ENCODE peak calls at places on chromosome 16, in eight cellular contexts. X is H1; D is transverse colon; O is uterus; B is adrenal gland; E is esophagus muscularis mucosa; A is lung; Y is CD8-positive, alpha-beta T cell. K is an unnamed sample. For H3K27me3, the result is how much of the 10 kb centered on the place peaks cover.

GRCh38 chr16:4415538-4416199 is 727 bp downstream of the CORO7 start:
- DNase-seq in X (peak), D (peak), O (no peak), B (peak), E (no peak), A (peak), Y (peak), K (peak)

GRCh38 chr16:90008708-90009145 is 10.5 kb downstream of the DBNDD1 start:
- DNase-seq in X (no peak), D (peak), O (no peak), B (no peak), E (no peak), A (no peak), Y (peak), K (no peak)

GRCh38 chr16:4966736-4967453 is 8.8 kb downstream of the SEC14L5 start:
- DNase-seq in X (no peak), D (no peak), O (no peak), B (peak), E (no peak), A (no peak), Y (no peak), K (no peak)

GRCh38 chr16:58451945-58452401 is 48.0 kb upstream of the NDRG4 start:
- DNase-seq in X (no peak), D (no peak), O (no peak), B (peak), E (no peak), A (no peak), Y (no peak), K (no peak)

GRCh38 chr16:3857189-3858013 is 23.1 kb downstream of the CREBBP start:
- DNase-seq in X (no peak), D (peak), O (peak), B (peak), E (no peak), A (peak), Y (no peak), K (no peak)

GRCh38 chr16:65855171-65856145 is 511.0 kb upstream of the CDH5 start:
- DNase-seq in X (no peak), D (no peak), O (no peak), B (no peak), E (no peak), A (no peak), Y (no peak), K (no peak)

GRCh38 chr16:3519581-3519980 is 18.8 kb downstream of the CLUAP1 start:
- DNase-seq in X (no peak), D (no peak), O (no peak), B (no peak), E (no peak), A (no peak), Y (no peak), K (no peak)

GRCh38 chr16:70476272-70477020 is 22.1 kb downstream of the FCSK start:
- DNase-seq in X (no peak), D (no peak), O (no peak), B (no peak), E (no peak), A (no peak), Y (no peak), K (no peak)

GRCh38 chr16:19140392-19140791 is 26.6 kb downstream of the ITPRIPL2 start:
- DNase-seq in X (no peak), D (no peak), O (no peak), B (no peak), E (no peak), A (no peak), Y (no peak), K (no peak)

GRCh38 chr16:70473446-70474319 is 19.3 kb downstream of the FCSK start:
- DNase-seq in X (no peak), D (no peak), O (no peak), B (no peak), E (no peak), A (no peak), Y (no peak), K (no peak)

GRCh38 chr16:53899471-53899870 is 195.5 kb downstream of the FTO start:
- DNase-seq in X (no peak), D (no peak), O (no peak), B (no peak), E (no peak), A (no peak), Y (no peak), K (no peak)

GRCh38 chr16:79767597-79768280 is 167.2 kb upstream of the MAF start:
- DNase-seq in X (no peak), D (peak), O (peak), B (peak), E (no peak), A (no peak), Y (no peak), K (peak)

GRCh38 chr16:1532081-1532760 is 1.2 kb upstream of the TMEM204 start:
- DNase-seq in X (no peak), D (peak), O (peak), B (peak), E (no peak), A (no peak), Y (no peak), K (peak)

GRCh38 chr16:11280616-11281522 is at the start of gene PRM1:
- DNase-seq in X (no peak), D (no peak), O (no peak), B (no peak), E (no peak), A (no peak), Y (no peak), K (no peak)

GRCh38 chr16:57479422-57480126 is 6.7 kb downstream of the DOK4 start:
- DNase-seq in X (peak), D (peak), O (peak), B (no peak), E (no peak), A (no peak), Y (no peak), K (no peak)

GRCh38 chr16:2008631-2009301 is 855 bp downstream of the ZNF598 start:
- DNase-seq in X (no peak), D (no peak), O (no peak), B (peak), E (no peak), A (no peak), Y (no peak), K (no peak)

GRCh38 chr16:77450790-77451487 is 16.1 kb upstream of the ADAMTS18 start:
- DNase-seq in X (no peak), D (no peak), O (no peak), B (no peak), E (peak), A (no peak), Y (no peak), K (peak)

GRCh38 chr16:64182985-64183384 is 938.9 kb downstream of the CDH11 start:
- DNase-seq in X (no peak), D (no peak), O (no peak), B (no peak), E (no peak), A (no peak), Y (no peak), K (no peak)

GRCh38 chr16:50666658-50667496 is 14.2 kb downstream of the SNX20 start:
- DNase-seq in X (no peak), D (no peak), O (no peak), B (no peak), E (no peak), A (no peak), Y (peak), K (no peak)

GRCh38 chr16:21946889-21947635 is 6.1 kb upstream of the UQCRC2 start:
- DNase-seq in X (no peak), D (no peak), O (no peak), B (no peak), E (no peak), A (no peak), Y (no peak), K (no peak)
- H3K27ac ChIP-seq in X (no peak), D (no peak), O (no peak), B (no peak), E (no peak), A (no peak), Y (no peak), K (no peak)

DNA sequence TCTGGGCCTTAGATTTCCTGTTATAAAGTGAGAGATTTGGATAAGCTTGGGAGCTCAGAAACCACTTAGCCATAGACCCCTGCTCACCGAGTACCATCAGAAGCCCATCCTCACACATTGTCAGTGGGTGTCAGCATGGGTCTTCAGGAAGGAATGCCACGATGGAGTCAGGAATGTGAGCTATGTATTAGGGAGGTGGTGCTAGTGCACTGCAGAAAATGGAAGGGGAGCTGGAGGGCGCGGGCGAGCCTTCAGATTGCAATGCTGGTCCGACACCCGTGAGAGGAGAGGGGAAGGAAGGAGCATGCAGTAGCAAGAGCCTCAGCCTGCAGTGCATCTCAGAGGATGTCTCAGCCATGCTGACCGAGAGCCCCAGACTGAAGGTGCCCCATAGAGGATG is 294.5 kb downstream of the FOXL1 start:
- DNase-seq in X (no peak), D (no peak), O (no peak), B (no peak), E (no peak), A (no peak), Y (no peak), K (no peak)
- TF ChIP-seq CTCF in X (peak), D (no peak), O (no peak), B (no peak), E (no peak), A (no peak), Y (no peak), K (no peak)

GRCh38 chr16:87098361-87098760 is 218.8 kb downstream of the C16orf95 start:
- DNase-seq in X (no peak), D (no peak), O (no peak), B (no peak), E (no peak), A (no peak), Y (no peak), K (no peak)
- H3K27me3 ChIP-seq in X (under half), D (under half), O (under half), B (under half), E (under half), A (under half), Y (under half), K (under half)

GRCh38 chr16:28311413-28311812 is 19.1 kb downstream of the SBK1 start:
- DNase-seq in X (no peak), D (no peak), O (no peak), B (no peak), E (no peak), A (no peak), Y (no peak), K (no peak)

GRCh38 chr16:28308794-28309535 is 16.6 kb downstream of the SBK1 start:
- DNase-seq in X (no peak), D (no peak), O (no peak), B (no peak), E (no peak), A (no peak), Y (no peak), K (no peak)

GRCh38 chr16:28310796-28311195 is 18.5 kb downstream of the SBK1 start:
- DNase-seq in X (no peak), D (no peak), O (no peak), B (no peak), E (no peak), A (no peak), Y (no peak), K (no peak)

GRCh38 chr16:28307936-28308335 is 15.6 kb downstream of the SBK1 start:
- DNase-seq in X (no peak), D (no peak), O (no peak), B (no peak), E (no peak), A (no peak), Y (no peak), K (no peak)

DNA sequence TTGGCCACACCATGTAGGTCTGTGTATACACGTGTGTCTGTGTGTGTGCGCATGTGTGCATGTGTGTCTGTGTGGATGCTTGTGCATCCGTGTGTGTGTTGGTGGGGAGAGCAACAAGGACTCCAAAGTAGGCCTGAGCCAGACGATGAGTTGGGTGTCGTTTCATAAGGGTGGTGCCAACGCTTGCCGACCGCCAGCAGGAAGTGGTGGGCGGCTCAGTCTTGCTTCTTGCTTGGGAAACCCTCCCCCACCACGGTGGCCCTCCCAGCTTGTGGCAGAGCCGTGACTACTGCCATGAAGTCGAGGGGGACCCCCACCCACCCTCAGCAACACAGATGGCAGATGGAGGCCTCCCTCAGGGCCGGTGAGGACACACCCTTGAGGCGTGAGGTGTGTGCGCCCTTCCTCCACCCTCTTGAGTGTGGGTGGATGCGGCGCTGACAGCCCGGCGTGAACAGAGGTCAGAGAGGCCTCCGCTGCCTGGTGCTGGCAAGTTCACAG is 17.5 kb downstream of the SBK1 start:
- DNase-seq in X (no peak), D (peak), O (no peak), B (no peak), E (no peak), A (no peak), Y (peak), K (no peak)
- H3K27ac ChIP-seq in X (no peak), D (no peak), O (no peak), B (no peak), E (no peak), A (peak), Y (peak), K (no peak)

GRCh38 chr16:81350306-81350615 is 35.5 kb downstream of the GAN start:
- DNase-seq in X (no peak), D (no peak), O (no peak), B (no peak), E (no peak), A (no peak), Y (no peak), K (no peak)
- TF ChIP-seq CTCF in X (peak), D (peak), O (no peak), B (no peak), E (no peak), A (no peak), Y (no peak), K (no peak)

GRCh38 chr16:86494565-86495356 is 15.6 kb upstream of the FOXF1 start:
- DNase-seq in X (peak), D (no peak), O (no peak), B (no peak), E (no peak), A (no peak), Y (no peak), K (no peak)

GRCh38 chr16:86495357-86495701 is 15.0 kb upstream of the FOXF1 start:
- DNase-seq in X (no peak), D (no peak), O (no peak), B (no peak), E (no peak), A (no peak), Y (no peak), K (no peak)

GRCh38 chr16:86492267-86492960 is 17.9 kb upstream of the FOXF1 start:
- DNase-seq in X (no peak), D (no peak), O (no peak), B (no peak), E (no peak), A (no peak), Y (no peak), K (no peak)

GRCh38 chr16:86492961-86493639 is 17.2 kb upstream of the FOXF1 start:
- DNase-seq in X (no peak), D (no peak), O (no peak), B (no peak), E (no peak), A (no peak), Y (no peak), K (no peak)

DNA sequence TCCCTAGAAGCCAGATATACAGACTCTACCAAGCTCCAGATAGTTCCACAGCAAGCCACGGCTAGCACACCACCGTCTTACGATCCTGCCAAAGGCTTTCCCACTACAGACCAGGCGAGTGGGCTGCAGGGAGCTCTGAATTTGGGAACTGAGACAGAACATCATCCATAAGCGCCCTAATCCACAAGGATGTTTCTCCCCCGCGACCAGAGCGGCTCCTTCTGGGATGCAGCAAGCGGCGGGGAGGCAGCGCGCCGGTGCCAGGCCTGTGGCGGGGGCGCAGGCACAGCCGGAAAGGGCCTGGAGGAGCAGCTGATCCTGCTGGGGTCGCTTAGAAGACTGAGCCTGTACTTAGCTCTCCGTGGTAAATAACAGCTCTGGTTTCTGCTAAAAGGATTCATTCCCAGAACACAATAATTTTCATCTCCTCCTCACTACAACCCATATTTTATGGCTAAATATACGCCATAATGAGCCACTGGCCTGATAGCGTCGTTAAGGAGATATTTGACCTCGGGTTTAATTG is 16.2 kb upstream of the FOXF1 start:
- DNase-seq in X (no peak), D (no peak), O (no peak), B (no peak), E (no peak), A (no peak), Y (no peak), K (no peak)
- H3K27me3 ChIP-seq in X (half or more), D (half or more), O (half or more), B (half or more), E (under half), A (under half), Y (under half), K (under half)

GRCh38 chr16:9279661-9280060 is 188.2 kb downstream of the HAPSTR1 start:
- DNase-seq in X (no peak), D (no peak), O (no peak), B (no peak), E (no peak), A (no peak), Y (no peak), K (no peak)

GRCh38 chr16:9275386-9275785 is 183.9 kb downstream of the HAPSTR1 start:
- DNase-seq in X (no peak), D (peak), O (no peak), B (no peak), E (no peak), A (no peak), Y (no peak), K (no peak)

GRCh38 chr16:9275816-9276354 is 184.4 kb downstream of the HAPSTR1 start:
- DNase-seq in X (no peak), D (no peak), O (no peak), B (no peak), E (no peak), A (no peak), Y (no peak), K (no peak)

DNA sequence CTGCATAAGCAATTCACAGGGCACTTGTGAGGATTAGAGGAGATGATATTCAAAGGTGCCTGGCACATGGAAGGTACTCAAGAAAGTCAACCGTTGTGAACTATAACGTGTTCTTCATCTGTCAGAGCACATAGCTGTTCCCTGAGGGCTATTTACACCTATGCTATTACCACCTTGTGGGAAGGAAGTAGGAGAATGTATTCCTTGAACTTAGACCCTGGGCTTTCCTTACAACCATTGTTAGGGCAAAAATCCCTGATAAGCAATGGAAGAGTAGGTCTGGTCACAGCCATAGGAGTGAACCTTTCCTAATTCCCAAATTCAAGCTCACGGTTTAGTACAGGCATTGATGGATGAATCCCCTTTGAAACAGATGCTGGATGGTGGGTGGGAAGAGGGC is 188.6 kb downstream of the HAPSTR1 start:
- DNase-seq in X (no peak), D (no peak), O (no peak), B (no peak), E (no peak), A (no peak), Y (no peak), K (no peak)
- H3K27ac ChIP-seq in X (no peak), D (no peak), O (no peak), B (no peak), E (no peak), A (no peak), Y (no peak), K (no peak)